ENCODE peak calls at places on chromosome 20, in six cellular contexts. J is Karpas-422, Z is astrocyte, O is endothelial cell of umbilical vein, Y is mammary epithelial cell, B is fibroblast of lung. C is an unnamed sample.

GRCh38 chr20:17473662-17474061 is 57.5 kb downstream of the BFSP1 start:
- DNase-seq in J (no peak), Z (no peak), O (no peak), Y (no peak), B (no peak), C (no peak)

GRCh38 chr20:50799176-50799889 is 4.5 kb downstream of the BCAS4 start:
- DNase-seq in J (no peak), Z (no peak), O (no peak), Y (no peak), B (no peak), C (no peak)

GRCh38 chr20:40986774-40987173 is 41.8 kb upstream of the TOP1 start:
- DNase-seq in J (no peak), Z (no peak), O (no peak), Y (no peak), B (no peak), C (no peak)

GRCh38 chr20:61052195-61052594 is 199.9 kb upstream of the CDH4 start:
- DNase-seq in J (no peak), Z (no peak), O (no peak), Y (no peak), B (no peak), C (no peak)

GRCh38 chr20:11041396-11041795 is 367.6 kb upstream of the JAG1 start:
- DNase-seq in J (no peak), Z (peak; percentile 33), O (no peak), Y (peak; percentile 82), B (peak; percentile 41), C (peak; percentile 53)

GRCh38 chr20:17664025-17664638 is 17.9 kb downstream of the RRBP1 start:
- DNase-seq in J (no peak), Z (peak; percentile 46), O (no peak), Y (no peak), B (peak; percentile 43), C (no peak)

GRCh38 chr20:61100489-61100888 is 151.6 kb upstream of the CDH4 start:
- DNase-seq in J (no peak), Z (no peak), O (no peak), Y (peak; percentile 61), B (no peak), C (no peak)

GRCh38 chr20:61562897-61563504 is 310.9 kb downstream of the CDH4 start:
- DNase-seq in J (no peak), Z (no peak), O (no peak), Y (no peak), B (no peak), C (no peak)

GRCh38 chr20:48632825-48633619 is 194.8 kb downstream of the PREX1 start:
- DNase-seq in J (no peak), Z (no peak), O (no peak), Y (no peak), B (no peak), C (no peak)

GRCh38 chr20:17531537-17532025 is 402 bp upstream of the BFSP1 start:
- DNase-seq in J (no peak), Z (no peak), O (peak; percentile 46), Y (no peak), B (no peak), C (no peak)

GRCh38 chr20:21184810-21185209 is 58.9 kb downstream of the KIZ start:
- DNase-seq in J (no peak), Z (peak; percentile 11), O (no peak), Y (peak; percentile 64), B (peak; percentile 18), C (peak; percentile 25)

GRCh38 chr20:17614176-17614811 is 44.4 kb downstream of the DSTN start:
- DNase-seq in J (no peak), Z (no peak), O (no peak), Y (no peak), B (peak; percentile 33), C (peak; percentile 31)

GRCh38 chr20:11979306-11980128 is 61.8 kb downstream of the BTBD3 start:
- DNase-seq in J (no peak), Z (no peak), O (no peak), Y (no peak), B (no peak), C (no peak)

GRCh38 chr20:14142171-14142570 is 146.9 kb downstream of the MACROD2 start:
- DNase-seq in J (peak; percentile 72), Z (peak; percentile 26), O (peak; percentile 1), Y (peak; percentile 66), B (peak; percentile 35), C (peak; percentile 19)

GRCh38 chr20:14193443-14193842 is 144.0 kb downstream of the FLRT3 start:
- DNase-seq in J (no peak), Z (no peak), O (no peak), Y (no peak), B (no peak), C (no peak)

GRCh38 chr20:54368578-54368977 is 106.8 kb upstream of the DOK5 start:
- DNase-seq in J (no peak), Z (no peak), O (no peak), Y (no peak), B (no peak), C (no peak)

GRCh38 chr20:52191436-52192295 is at the start of gene ZFP64:
- DNase-seq in J (peak; percentile 93), Z (peak; percentile 64), O (peak; percentile 80), Y (peak; percentile 76), B (peak; percentile 81), C (peak; percentile 76)

DNA sequence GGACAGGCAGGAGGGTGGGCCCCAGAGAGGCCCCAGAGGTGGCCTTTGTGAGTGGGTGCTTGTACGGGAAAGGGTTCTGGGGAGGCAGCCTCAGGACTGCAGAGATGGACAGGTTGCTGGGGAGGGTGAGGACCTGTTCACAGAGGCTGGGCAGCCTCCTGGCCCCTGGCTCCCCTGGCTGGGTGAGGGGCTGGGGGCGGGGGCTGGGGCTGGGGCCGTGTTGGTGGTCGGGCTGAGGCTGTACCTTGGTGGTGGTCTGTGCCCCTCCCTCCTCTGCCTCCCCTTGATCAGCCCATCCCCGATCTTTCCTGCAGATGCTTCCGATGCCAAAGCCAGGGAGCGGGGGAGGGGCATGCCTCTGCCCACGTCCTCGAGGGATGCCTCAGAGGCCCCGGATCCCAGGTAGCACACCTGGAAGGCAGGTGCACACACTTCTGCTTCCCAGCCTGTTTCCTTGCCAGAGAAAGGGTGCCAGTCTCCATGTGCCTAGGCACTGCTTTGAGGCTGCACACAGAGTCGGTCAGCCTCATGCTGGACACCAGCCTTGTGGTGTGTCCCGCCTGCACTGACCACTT is 4.8 kb downstream of the TCEA2 start:
- DNase-seq in J (no peak), Z (no peak), O (no peak), Y (no peak), B (no peak), C (no peak)
- H3K9ac ChIP-seq in J (peak overlapping the region; percentile 98), Z (no peak overlapping the region), O (no peak overlapping the region), Y (no peak overlapping the region), B (no peak overlapping the region), C (no peak overlapping the region)

GRCh38 chr20:39112196-39112743 is 150.1 kb downstream of the DHX35 start:
- DNase-seq in J (peak; percentile 66), Z (peak; percentile 15), O (peak; percentile 41), Y (peak; percentile 4), B (peak; percentile 36), C (peak; percentile 28)
- H3K9ac ChIP-seq in J (no peak overlapping the region), Z (no peak overlapping the region), O (no peak overlapping the region), Y (no peak overlapping the region), B (no peak overlapping the region), C (no peak overlapping the region)

DNA sequence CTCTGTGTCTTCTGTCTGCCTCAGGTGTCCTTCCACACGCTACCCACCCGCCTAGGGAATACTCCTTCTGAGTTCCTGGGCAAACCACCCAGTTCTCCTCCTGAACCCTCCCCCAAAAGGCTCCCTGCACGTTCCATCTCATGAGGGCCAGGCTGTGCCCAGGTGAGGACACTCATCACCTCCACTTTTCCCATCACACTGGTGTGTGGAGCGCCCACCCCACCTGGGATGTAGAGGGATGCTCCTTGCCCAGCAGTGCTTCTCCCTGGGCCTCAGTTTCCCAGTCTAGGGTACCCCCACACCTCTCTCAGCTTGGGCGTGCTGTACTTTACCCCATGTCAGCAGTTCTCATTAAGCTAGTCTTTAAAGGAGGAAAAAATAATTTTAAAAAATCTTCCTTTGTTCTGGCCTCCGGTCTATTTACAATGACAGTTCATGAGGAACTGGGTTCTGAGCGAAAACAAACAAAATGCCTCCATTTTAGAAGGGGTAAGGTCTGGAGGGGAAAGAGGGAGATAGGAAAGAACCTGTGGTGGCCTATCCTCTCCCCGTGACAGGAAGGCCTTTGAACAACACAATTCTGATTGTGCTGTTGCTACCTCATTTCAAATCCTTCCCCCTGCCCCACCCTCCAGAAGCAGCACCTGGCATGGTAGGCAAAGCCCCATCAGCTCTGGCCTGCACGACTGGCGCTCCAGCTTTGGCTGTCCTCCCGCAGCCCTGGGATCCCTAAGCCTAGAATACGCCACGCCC is 1.7 kb upstream of the C20orf203 start:
- DNase-seq in J (no peak), Z (no peak), O (no peak), Y (no peak), B (no peak), C (no peak)
- H3K9ac ChIP-seq in J (no peak overlapping the region), Z (no peak overlapping the region), O (no peak overlapping the region), Y (no peak overlapping the region), B (no peak overlapping the region), C (no peak overlapping the region)

GRCh38 chr20:45011108-45011526 is 44.8 kb downstream of the STK4 start:
- DNase-seq in J (peak; percentile 83), Z (peak; percentile 81), O (peak; percentile 74), Y (peak; percentile 57), B (peak; percentile 84), C (peak; percentile 80)
- H3K9ac ChIP-seq in J (no peak overlapping the region), Z (peak overlapping the region; percentile 38), O (no peak overlapping the region), Y (no peak overlapping the region), B (no peak overlapping the region), C (no peak overlapping the region)

DNA sequence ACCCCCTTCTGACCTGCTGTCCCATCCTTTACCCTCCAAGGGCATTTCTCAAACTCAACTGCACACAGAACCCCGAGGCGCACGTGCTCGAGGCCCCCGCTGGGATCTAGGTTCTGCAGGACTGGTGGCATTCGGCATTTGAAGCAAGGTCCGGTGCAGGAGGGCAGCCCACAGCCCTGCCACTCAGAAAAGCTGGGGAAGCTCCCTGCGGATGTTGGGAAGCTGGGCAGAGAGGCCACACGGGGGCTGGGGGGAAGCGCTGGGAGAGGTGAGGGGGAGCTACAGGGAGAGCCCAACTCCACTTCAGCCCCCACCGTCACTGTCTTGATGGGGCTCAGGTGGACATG is 51.2 kb upstream of the SLCO4A1 start:
- DNase-seq in J (no peak), Z (no peak), O (no peak), Y (no peak), B (no peak), C (no peak)
- H3K9ac ChIP-seq in J (no peak overlapping the region), Z (no peak overlapping the region), O (no peak overlapping the region), Y (no peak overlapping the region), B (no peak overlapping the region), C (no peak overlapping the region)